ENCODE peak calls at places on chromosomes 16 and 17, in seven cellular contexts. Q is frontal cortex, B is NCI-H1092 treated with DMSO at 0.1 percent for 48 hours, E is fibroblast of mammary gland, F is nephron progenitor cell, U is Daoy, Z is COR-L47. W is an unnamed sample.

GRCh38 chr16:86578499-86579267 is at the start of gene FOXL1:
- DNase-seq in F (peak), Z (no peak), U (peak), Q (no peak), E (peak), B (no peak), W (no peak)

GRCh38 chr17:66135219-66135618 is 56.7 kb downstream of the CEP112 start:
- DNase-seq in U (no peak), E (no peak), F (no peak), B (no peak), Z (no peak), Q (no peak), W (no peak)

GRCh38 chr17:81112461-81112860 is 52.8 kb upstream of the PVALEF start:
- DNase-seq in B (no peak), U (no peak), Z (no peak), E (no peak), Q (no peak), F (no peak), W (no peak)

GRCh38 chr17:45222994-45223540 is 1.4 kb downstream of the FMNL1 start:
- DNase-seq in Q (peak), U (no peak), Z (no peak), B (no peak), E (no peak), F (no peak), W (no peak)

GRCh38 chr17:76497979-76498885 is 3.0 kb downstream of the RHBDF2 start:
- DNase-seq in E (peak), B (peak), F (peak), U (peak), Z (no peak), Q (peak), W (peak)

GRCh38 chr17:58666858-58667267 is 25.0 kb downstream of the TEX14 start:
- DNase-seq in U (no peak), Z (peak), F (no peak), Q (no peak), B (peak), E (peak), W (no peak)

GRCh38 chr16:54397838-54398237 is 111.3 kb upstream of the IRX3 start:
- DNase-seq in U (no peak), B (no peak), Q (no peak), Z (no peak), F (no peak), E (no peak), W (no peak)

GRCh38 chr17:57615836-57616235 is 129.3 kb downstream of the CCDC182 start:
- DNase-seq in B (no peak), Q (no peak), F (no peak), E (no peak), Z (no peak), U (no peak), W (no peak)

GRCh38 chr17:49997773-49998703 is 3.0 kb upstream of the DLX3 start:
- DNase-seq in U (peak), E (peak), F (peak), Z (peak), B (peak), Q (peak), W (peak)

GRCh38 chr17:30433514-30433913 is 43.7 kb upstream of the GOSR1 start:
- DNase-seq in B (peak), Q (no peak), E (peak), Z (no peak), F (no peak), U (peak), W (no peak)

GRCh38 chr16:63695347-63695746 is 1426.5 kb downstream of the CDH11 start:
- DNase-seq in Z (no peak), F (no peak), E (no peak), U (no peak), Q (no peak), B (no peak), W (no peak)

GRCh38 chr16:69703638-69704037 is 22.7 kb downstream of the NQO1 start:
- DNase-seq in E (peak), B (no peak), Q (no peak), F (no peak), U (no peak), Z (no peak), W (no peak)

GRCh38 chr16:88069397-88070168 is 118.3 kb downstream of the BANP start:
- DNase-seq in E (no peak), Z (no peak), Q (no peak), F (no peak), B (no peak), U (no peak), W (no peak)

GRCh38 chr16:53061701-53062159 is 6.9 kb downstream of the CHD9 start:
- DNase-seq in Z (no peak), B (no peak), U (no peak), E (no peak), Q (no peak), F (no peak), W (no peak)

GRCh38 chr17:49364119-49364518 is 2.1 kb upstream of the ZNF652 start:
- DNase-seq in E (no peak), B (no peak), F (no peak), Z (no peak), U (no peak), Q (no peak), W (no peak)

GRCh38 chr17:48577946-48578615 is at the start of gene HOXB4:
- DNase-seq in B (no peak), Q (no peak), F (peak), Z (peak), U (peak), E (peak), W (no peak)

W was measured in HEK293T.